ENCODE peak calls at places on chromosomes 1 and 21, in nine cellular contexts. One of them, this sample, is unnamed.

GRCh38 chr1:152983234-152983633 is 647 bp upstream of the SPRR1A start:
- DNase-seq in tibial artery: no peak
- DNase-seq in stomach: no peak
- DNase-seq in AG04450: no peak
- DNase-seq in CD8-positive, alpha-beta T cell: no peak
- DNase-seq in left lung: no peak
- DNase-seq in IMR-90: no peak
- DNase-seq in right cardiac atrium: no peak
- DNase-seq in MM.1S: no peak
- DNase-seq in this sample: no peak

GRCh38 chr1:6897138-6897537 is 111.9 kb downstream of the CAMTA1 start:
- DNase-seq in tibial artery: no peak
- DNase-seq in stomach: no peak
- DNase-seq in AG04450: no peak
- DNase-seq in CD8-positive, alpha-beta T cell: no peak
- DNase-seq in left lung: no peak
- DNase-seq in IMR-90: no peak
- DNase-seq in right cardiac atrium: no peak
- DNase-seq in MM.1S: no peak
- DNase-seq in this sample: no peak

GRCh38 chr1:225460737-225461532 is 33.1 kb upstream of the LBR start:
- DNase-seq in tibial artery: peak; percentile 48
- DNase-seq in stomach: no peak
- DNase-seq in AG04450: no peak
- DNase-seq in CD8-positive, alpha-beta T cell: peak; percentile 64
- DNase-seq in left lung: no peak
- DNase-seq in IMR-90: no peak
- DNase-seq in right cardiac atrium: no peak
- DNase-seq in MM.1S: no peak
- DNase-seq in this sample: no peak

GRCh38 chr1:236685917-236686814 is at the start of gene ACTN2:
- DNase-seq in tibial artery: peak; percentile 81
- DNase-seq in stomach: peak; percentile 55
- DNase-seq in AG04450: no peak
- DNase-seq in CD8-positive, alpha-beta T cell: peak; percentile 29
- DNase-seq in left lung: peak; percentile 40
- DNase-seq in IMR-90: no peak
- DNase-seq in right cardiac atrium: peak; percentile 87
- DNase-seq in MM.1S: no peak
- DNase-seq in this sample: peak; percentile 44

GRCh38 chr1:31800677-31800967 is 15.2 kb downstream of the SPOCD1 start:
- DNase-seq in tibial artery: no peak
- DNase-seq in stomach: no peak
- DNase-seq in AG04450: no peak
- DNase-seq in CD8-positive, alpha-beta T cell: no peak
- DNase-seq in left lung: no peak
- DNase-seq in IMR-90: no peak
- DNase-seq in right cardiac atrium: no peak
- DNase-seq in MM.1S: no peak
- DNase-seq in this sample: no peak

GRCh38 chr1:7677815-7678214 is 93.3 kb upstream of the VAMP3 start:
- DNase-seq in tibial artery: no peak
- DNase-seq in stomach: no peak
- DNase-seq in AG04450: no peak
- DNase-seq in CD8-positive, alpha-beta T cell: no peak
- DNase-seq in left lung: no peak
- DNase-seq in IMR-90: no peak
- DNase-seq in right cardiac atrium: peak; percentile 22
- DNase-seq in MM.1S: no peak
- DNase-seq in this sample: no peak

GRCh38 chr1:201459775-201460174 is 9.2 kb downstream of the PHLDA3 start:
- DNase-seq in tibial artery: peak; percentile 66
- DNase-seq in stomach: no peak
- DNase-seq in AG04450: no peak
- DNase-seq in CD8-positive, alpha-beta T cell: no peak
- DNase-seq in left lung: no peak
- DNase-seq in IMR-90: no peak
- DNase-seq in right cardiac atrium: no peak
- DNase-seq in MM.1S: no peak
- DNase-seq in this sample: no peak

GRCh38 chr1:53063744-53064515 is 1.9 kb downstream of the PODN start:
- DNase-seq in tibial artery: no peak
- DNase-seq in stomach: no peak
- DNase-seq in AG04450: no peak
- DNase-seq in CD8-positive, alpha-beta T cell: no peak
- DNase-seq in left lung: no peak
- DNase-seq in IMR-90: no peak
- DNase-seq in right cardiac atrium: peak; percentile 40
- DNase-seq in MM.1S: no peak
- DNase-seq in this sample: no peak

GRCh38 chr1:111754964-111755320 is 759 bp upstream of the DDX20 start:
- DNase-seq in tibial artery: no peak
- DNase-seq in stomach: peak; percentile 44
- DNase-seq in AG04450: no peak
- DNase-seq in CD8-positive, alpha-beta T cell: no peak
- DNase-seq in left lung: peak; percentile 44
- DNase-seq in IMR-90: peak; percentile 39
- DNase-seq in right cardiac atrium: peak; percentile 74
- DNase-seq in MM.1S: no peak
- DNase-seq in this sample: no peak

GRCh38 chr1:47510282-47510811 is 72.5 kb downstream of the FOXD2 start:
- DNase-seq in tibial artery: no peak
- DNase-seq in stomach: no peak
- DNase-seq in AG04450: no peak
- DNase-seq in CD8-positive, alpha-beta T cell: no peak
- DNase-seq in left lung: no peak
- DNase-seq in IMR-90: no peak
- DNase-seq in right cardiac atrium: no peak
- DNase-seq in MM.1S: no peak
- DNase-seq in this sample: no peak

GRCh38 chr1:97412737-97413136 is 508.1 kb downstream of the DPYD start:
- DNase-seq in tibial artery: no peak
- DNase-seq in stomach: no peak
- DNase-seq in AG04450: no peak
- DNase-seq in CD8-positive, alpha-beta T cell: no peak
- DNase-seq in left lung: no peak
- DNase-seq in IMR-90: peak; percentile 18
- DNase-seq in right cardiac atrium: no peak
- DNase-seq in MM.1S: no peak
- DNase-seq in this sample: no peak

GRCh38 chr1:42845866-42846256 is 552 bp upstream of the ZNF691 start:
- DNase-seq in tibial artery: no peak
- DNase-seq in stomach: no peak
- DNase-seq in AG04450: no peak
- DNase-seq in CD8-positive, alpha-beta T cell: no peak
- DNase-seq in left lung: no peak
- DNase-seq in IMR-90: no peak
- DNase-seq in right cardiac atrium: no peak
- DNase-seq in MM.1S: no peak
- DNase-seq in this sample: no peak

GRCh38 chr1:183470961-183471747 is 1.1 kb upstream of the SMG7 start:
- DNase-seq in tibial artery: peak; percentile 85
- DNase-seq in stomach: peak; percentile 71
- DNase-seq in AG04450: peak; percentile 24
- DNase-seq in CD8-positive, alpha-beta T cell: peak; percentile 65
- DNase-seq in left lung: peak; percentile 86
- DNase-seq in IMR-90: peak; percentile 67
- DNase-seq in right cardiac atrium: peak; percentile 89
- DNase-seq in MM.1S: peak; percentile 86
- DNase-seq in this sample: peak; percentile 77

GRCh38 chr1:208437416-208437815 is 193.2 kb upstream of the PLXNA2 start:
- DNase-seq in tibial artery: no peak
- DNase-seq in stomach: no peak
- DNase-seq in AG04450: no peak
- DNase-seq in CD8-positive, alpha-beta T cell: no peak
- DNase-seq in left lung: no peak
- DNase-seq in IMR-90: peak; percentile 6
- DNase-seq in right cardiac atrium: no peak
- DNase-seq in MM.1S: peak; percentile 77
- DNase-seq in this sample: no peak

GRCh38 chr1:2934642-2935081 is 86.6 kb upstream of the ACTRT2 start:
- DNase-seq in tibial artery: no peak
- DNase-seq in stomach: no peak
- DNase-seq in AG04450: no peak
- DNase-seq in CD8-positive, alpha-beta T cell: no peak
- DNase-seq in left lung: no peak
- DNase-seq in IMR-90: no peak
- DNase-seq in right cardiac atrium: no peak
- DNase-seq in MM.1S: no peak
- DNase-seq in this sample: no peak

GRCh38 chr1:247324913-247325312 is 6.8 kb downstream of the ZNF496 start:
- DNase-seq in tibial artery: no peak
- DNase-seq in stomach: no peak
- DNase-seq in AG04450: no peak
- DNase-seq in CD8-positive, alpha-beta T cell: no peak
- DNase-seq in left lung: no peak
- DNase-seq in IMR-90: no peak
- DNase-seq in right cardiac atrium: no peak
- DNase-seq in MM.1S: no peak
- DNase-seq in this sample: no peak

GRCh38 chr1:167665469-167665868 is 35.4 kb downstream of the RCSD1 start:
- DNase-seq in tibial artery: no peak
- DNase-seq in stomach: no peak
- DNase-seq in AG04450: no peak
- DNase-seq in CD8-positive, alpha-beta T cell: no peak
- DNase-seq in left lung: no peak
- DNase-seq in IMR-90: no peak
- DNase-seq in right cardiac atrium: no peak
- DNase-seq in MM.1S: no peak
- DNase-seq in this sample: no peak

GRCh38 chr1:102941364-102941947 is 166.9 kb downstream of the COL11A1 start:
- DNase-seq in tibial artery: no peak
- DNase-seq in stomach: no peak
- DNase-seq in AG04450: no peak
- DNase-seq in CD8-positive, alpha-beta T cell: no peak
- DNase-seq in left lung: no peak
- DNase-seq in IMR-90: peak; percentile 5
- DNase-seq in right cardiac atrium: no peak
- DNase-seq in MM.1S: no peak
- DNase-seq in this sample: no peak

GRCh38 chr1:228107636-228108035 is 1.5 kb downstream of the MRPL55 start:
- DNase-seq in tibial artery: no peak
- DNase-seq in stomach: no peak
- DNase-seq in AG04450: no peak
- DNase-seq in CD8-positive, alpha-beta T cell: no peak
- DNase-seq in left lung: no peak
- DNase-seq in IMR-90: no peak
- DNase-seq in right cardiac atrium: peak; percentile 55
- DNase-seq in MM.1S: no peak
- DNase-seq in this sample: no peak
- H3K27ac ChIP-seq in tibial artery: no peak overlapping the region
- H3K27ac ChIP-seq in stomach: no peak overlapping the region
- H3K27ac ChIP-seq in AG04450: no peak overlapping the region
- H3K27ac ChIP-seq in CD8-positive, alpha-beta T cell: no peak overlapping the region
- H3K27ac ChIP-seq in left lung: no peak overlapping the region
- H3K27ac ChIP-seq in IMR-90: no peak overlapping the region
- H3K27ac ChIP-seq in right cardiac atrium: no peak overlapping the region
- H3K27ac ChIP-seq in MM.1S: no peak overlapping the region
- H3K27ac ChIP-seq in this sample: no peak overlapping the region

GRCh38 chr21:45387506-45387905 is 17.5 kb upstream of the COL18A1 start:
- DNase-seq in tibial artery: no peak
- DNase-seq in stomach: no peak
- DNase-seq in AG04450: no peak
- DNase-seq in CD8-positive, alpha-beta T cell: no peak
- DNase-seq in left lung: no peak
- DNase-seq in IMR-90: no peak
- DNase-seq in right cardiac atrium: peak; percentile 26
- DNase-seq in MM.1S: no peak
- DNase-seq in this sample: no peak
- H3K27ac ChIP-seq in tibial artery: peak overlapping the region; percentile 29
- H3K27ac ChIP-seq in stomach: peak overlapping the region; percentile 55
- H3K27ac ChIP-seq in AG04450: peak overlapping the region; percentile 80
- H3K27ac ChIP-seq in CD8-positive, alpha-beta T cell: no peak overlapping the region
- H3K27ac ChIP-seq in left lung: no peak overlapping the region
- H3K27ac ChIP-seq in IMR-90: peak overlapping the region; percentile 57
- H3K27ac ChIP-seq in right cardiac atrium: no peak overlapping the region
- H3K27ac ChIP-seq in MM.1S: no peak overlapping the region
- H3K27ac ChIP-seq in this sample: no peak overlapping the region

DNA sequence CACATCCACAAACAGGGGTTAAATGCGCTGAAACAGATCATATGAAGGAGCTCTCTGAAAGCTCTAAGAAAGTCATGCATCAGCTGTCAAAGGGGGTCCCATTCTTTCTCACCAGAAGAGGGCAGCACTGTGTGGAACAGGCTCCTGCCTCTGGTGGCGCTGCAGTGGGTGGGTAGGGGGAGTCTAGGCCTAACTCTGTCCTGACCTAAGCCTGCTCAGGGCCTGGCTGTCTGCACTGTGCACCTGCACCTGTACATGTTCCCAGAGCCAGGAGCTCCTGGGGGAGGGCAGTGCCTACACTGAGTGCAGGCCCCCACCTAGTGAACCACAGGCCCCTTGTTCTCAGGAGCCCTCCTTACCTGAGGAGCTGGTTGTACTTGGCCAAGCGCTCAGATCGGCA is 16.0 kb downstream of the ENO1 start:
- DNase-seq in tibial artery: no peak
- DNase-seq in stomach: no peak
- DNase-seq in AG04450: no peak
- DNase-seq in CD8-positive, alpha-beta T cell: peak; percentile 58
- DNase-seq in left lung: no peak
- DNase-seq in IMR-90: no peak
- DNase-seq in right cardiac atrium: no peak
- DNase-seq in MM.1S: no peak
- DNase-seq in this sample: no peak
- H3K27ac ChIP-seq in tibial artery: no peak overlapping the region
- H3K27ac ChIP-seq in stomach: no peak overlapping the region
- H3K27ac ChIP-seq in AG04450: peak overlapping the region; percentile 47
- H3K27ac ChIP-seq in CD8-positive, alpha-beta T cell: no peak overlapping the region
- H3K27ac ChIP-seq in left lung: no peak overlapping the region
- H3K27ac ChIP-seq in IMR-90: no peak overlapping the region
- H3K27ac ChIP-seq in right cardiac atrium: no peak overlapping the region
- H3K27ac ChIP-seq in MM.1S: no peak overlapping the region
- H3K27ac ChIP-seq in this sample: no peak overlapping the region

DNA sequence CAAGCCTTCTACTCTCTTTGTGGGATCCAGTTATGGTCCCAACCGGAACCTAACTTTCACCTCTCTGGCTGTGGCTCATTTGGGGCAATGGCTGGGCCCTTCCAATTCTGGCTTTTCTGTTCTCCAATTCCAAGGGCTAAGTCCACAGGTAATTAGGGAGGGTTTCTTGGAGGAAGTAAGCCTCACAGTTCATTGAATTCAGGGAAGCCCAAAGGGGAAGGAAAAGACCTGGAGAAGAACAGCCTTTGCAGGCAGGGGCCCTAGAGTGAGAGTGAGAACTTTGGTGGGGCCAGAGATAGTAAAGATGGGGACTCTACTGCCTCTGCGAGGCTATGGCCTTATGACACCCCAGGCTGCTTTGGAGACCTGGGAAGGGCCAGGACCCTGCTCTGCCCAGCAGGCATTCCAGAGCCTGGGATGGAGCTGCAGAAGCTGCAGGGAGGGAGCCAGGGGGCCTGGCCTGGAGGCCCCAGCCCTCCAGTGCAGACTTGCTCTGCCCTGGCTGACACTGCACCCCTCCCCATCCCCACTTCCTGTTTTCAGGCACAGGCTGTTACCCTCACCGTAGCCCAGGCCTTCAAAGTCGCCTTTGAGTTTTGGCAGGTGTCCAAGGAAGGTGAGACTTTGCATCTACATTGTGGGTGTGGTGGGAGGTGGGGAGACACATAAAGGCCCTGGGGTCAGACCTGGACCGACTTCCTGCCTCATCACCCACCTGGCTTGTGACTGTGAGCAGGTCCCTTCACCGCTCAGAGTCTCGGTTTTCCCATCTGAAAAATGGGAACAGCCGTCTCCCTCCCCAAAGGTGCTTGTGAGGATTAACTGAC is 18.9 kb downstream of the LDLRAP1 start:
- DNase-seq in tibial artery: no peak
- DNase-seq in stomach: peak; percentile 62
- DNase-seq in AG04450: no peak
- DNase-seq in CD8-positive, alpha-beta T cell: peak; percentile 90
- DNase-seq in left lung: no peak
- DNase-seq in IMR-90: no peak
- DNase-seq in right cardiac atrium: no peak
- DNase-seq in MM.1S: peak; percentile 97
- DNase-seq in this sample: no peak
- H3K27ac ChIP-seq in tibial artery: peak overlapping the region; percentile 12
- H3K27ac ChIP-seq in stomach: peak overlapping the region; percentile 63
- H3K27ac ChIP-seq in AG04450: no peak overlapping the region
- H3K27ac ChIP-seq in CD8-positive, alpha-beta T cell: peak overlapping the region; percentile 78
- H3K27ac ChIP-seq in left lung: no peak overlapping the region
- H3K27ac ChIP-seq in IMR-90: no peak overlapping the region
- H3K27ac ChIP-seq in right cardiac atrium: no peak overlapping the region
- H3K27ac ChIP-seq in MM.1S: peak overlapping the region; percentile 90
- H3K27ac ChIP-seq in this sample: peak overlapping the region; percentile 98

This sample was measured in substantia nigra.